ENCODE peak calls at places on chromosomes 4 and X, in five cellular contexts. One of them, this sample, is unnamed. For H3K9me3, the result is how much of the 10 kb centered on the place peaks cover.

GRCh38 chr4:30720021-30720655 is at the start of gene PCDH7:
- DNase-seq in A549: peak
- DNase-seq in MM.1S: no peak
- DNase-seq in uterus: peak
- DNase-seq in keratinocyte: no peak
- DNase-seq in this sample: no peak

GRCh38 chr4:20386906-20387305 is 135.2 kb downstream of the SLIT2 start:
- DNase-seq in A549: no peak
- DNase-seq in MM.1S: no peak
- DNase-seq in uterus: no peak
- DNase-seq in keratinocyte: no peak
- DNase-seq in this sample: no peak

GRCh38 chr4:145888393-145888792 is 50.2 kb downstream of the ZNF827 start:
- DNase-seq in A549: no peak
- DNase-seq in MM.1S: no peak
- DNase-seq in uterus: no peak
- DNase-seq in keratinocyte: no peak
- DNase-seq in this sample: no peak

GRCh38 chr4:81207793-81208192 is 7.2 kb downstream of the PRKG2 start:
- DNase-seq in A549: no peak
- DNase-seq in MM.1S: no peak
- DNase-seq in uterus: no peak
- DNase-seq in keratinocyte: no peak
- DNase-seq in this sample: no peak

GRCh38 chr4:24472514-24473308 is 111.6 kb downstream of the DHX15 start:
- DNase-seq in A549: peak
- DNase-seq in MM.1S: peak
- DNase-seq in uterus: peak
- DNase-seq in keratinocyte: no peak
- DNase-seq in this sample: peak

GRCh38 chr4:88831063-88831462 is 133.4 kb upstream of the NAP1L5 start:
- DNase-seq in A549: no peak
- DNase-seq in MM.1S: no peak
- DNase-seq in uterus: no peak
- DNase-seq in keratinocyte: no peak
- DNase-seq in this sample: no peak

GRCh38 chr4:120718979-120719566 is 203.5 kb downstream of the PRDM5 start:
- DNase-seq in A549: no peak
- DNase-seq in MM.1S: peak
- DNase-seq in uterus: peak
- DNase-seq in keratinocyte: no peak
- DNase-seq in this sample: no peak

GRCh38 chrX:106170318-106170717 is 2.2 kb downstream of the PWWP3B start:
- DNase-seq in A549: no peak
- DNase-seq in MM.1S: peak
- DNase-seq in uterus: no peak
- DNase-seq in keratinocyte: no peak
- DNase-seq in this sample: no peak

GRCh38 chr4:126727461-126727860 is 905.3 kb upstream of the INTU start:
- DNase-seq in A549: no peak
- DNase-seq in MM.1S: no peak
- DNase-seq in uterus: no peak
- DNase-seq in keratinocyte: peak
- DNase-seq in this sample: no peak

GRCh38 chrX:69306063-69306404 is 140.8 kb upstream of the PJA1 start:
- DNase-seq in A549: no peak
- DNase-seq in MM.1S: no peak
- DNase-seq in uterus: no peak
- DNase-seq in keratinocyte: no peak
- DNase-seq in this sample: no peak
- H3K9me3 ChIP-seq in A549: under half
- H3K9me3 ChIP-seq in MM.1S: under half
- H3K9me3 ChIP-seq in uterus: under half
- H3K9me3 ChIP-seq in keratinocyte: under half
- H3K9me3 ChIP-seq in this sample: under half

DNA sequence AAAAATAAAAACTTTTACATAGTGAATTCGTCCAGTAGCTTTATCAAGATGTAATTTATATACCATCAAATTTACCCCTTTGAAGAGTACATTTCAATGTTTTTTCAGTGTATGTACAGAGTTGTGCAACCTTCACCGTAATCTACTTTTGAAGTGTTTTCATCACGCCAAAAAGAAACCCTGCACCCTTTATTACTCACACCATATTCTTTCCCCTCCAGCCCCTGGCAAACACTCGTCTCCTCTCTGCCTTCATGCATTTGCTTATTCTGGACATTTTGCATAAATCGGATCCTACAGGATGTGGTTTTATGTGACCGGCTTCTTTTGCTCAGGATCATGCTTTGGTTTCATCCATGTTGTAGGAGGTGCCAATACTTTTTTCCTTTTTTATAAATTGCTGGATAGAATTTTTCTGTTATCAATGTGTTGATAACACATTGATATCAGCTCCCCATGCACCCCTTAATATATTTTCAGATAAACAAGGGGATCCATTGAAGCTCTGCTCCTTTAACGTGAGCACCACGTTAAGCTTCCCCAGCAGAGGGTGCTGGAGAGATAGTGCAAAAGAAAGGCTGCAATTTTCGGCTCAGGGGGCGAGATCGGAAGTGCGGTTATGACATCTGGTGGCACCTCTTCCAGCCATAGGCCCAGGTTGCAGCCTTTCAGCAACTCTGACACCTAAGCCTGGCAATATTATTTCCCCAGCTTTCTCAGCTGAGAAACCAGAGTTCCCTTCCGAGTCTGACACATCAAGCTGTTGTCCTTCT is 100.1 kb upstream of the VCX3B start:
- DNase-seq in A549: no peak
- DNase-seq in MM.1S: peak
- DNase-seq in uterus: no peak
- DNase-seq in keratinocyte: no peak
- DNase-seq in this sample: no peak
- TF ChIP-seq CTCF in A549: peak
- TF ChIP-seq CTCF in MM.1S: peak
- TF ChIP-seq CTCF in uterus: no peak
- TF ChIP-seq CTCF in keratinocyte: peak
- TF ChIP-seq CTCF in this sample: no peak

GRCh38 chr4:129063640-129064039 is 29.7 kb downstream of the SCLT1 start:
- DNase-seq in A549: no peak
- DNase-seq in MM.1S: no peak
- DNase-seq in uterus: no peak
- DNase-seq in keratinocyte: no peak
- DNase-seq in this sample: no peak

GRCh38 chr4:129062580-129062979 is 30.8 kb downstream of the SCLT1 start:
- DNase-seq in A549: no peak
- DNase-seq in MM.1S: no peak
- DNase-seq in uterus: no peak
- DNase-seq in keratinocyte: no peak
- DNase-seq in this sample: no peak

GRCh38 chr4:129059028-129059427 is 34.3 kb downstream of the SCLT1 start:
- DNase-seq in A549: no peak
- DNase-seq in MM.1S: no peak
- DNase-seq in uterus: no peak
- DNase-seq in keratinocyte: no peak
- DNase-seq in this sample: no peak

GRCh38 chr4:129064717-129065116 is 28.6 kb downstream of the SCLT1 start:
- DNase-seq in A549: no peak
- DNase-seq in MM.1S: no peak
- DNase-seq in uterus: no peak
- DNase-seq in keratinocyte: no peak
- DNase-seq in this sample: no peak
- H3K9me3 ChIP-seq in A549: under half
- H3K9me3 ChIP-seq in MM.1S: under half
- H3K9me3 ChIP-seq in uterus: under half
- H3K9me3 ChIP-seq in keratinocyte: under half
- H3K9me3 ChIP-seq in this sample: under half

GRCh38 chr4:67122029-67122428 is 423.3 kb downstream of the CENPC start:
- DNase-seq in A549: no peak
- DNase-seq in MM.1S: peak
- DNase-seq in uterus: no peak
- DNase-seq in keratinocyte: no peak
- DNase-seq in this sample: no peak
- TF ChIP-seq CTCF in A549: no peak
- TF ChIP-seq CTCF in MM.1S: peak
- TF ChIP-seq CTCF in uterus: no peak
- TF ChIP-seq CTCF in keratinocyte: peak
- TF ChIP-seq CTCF in this sample: no peak

DNA sequence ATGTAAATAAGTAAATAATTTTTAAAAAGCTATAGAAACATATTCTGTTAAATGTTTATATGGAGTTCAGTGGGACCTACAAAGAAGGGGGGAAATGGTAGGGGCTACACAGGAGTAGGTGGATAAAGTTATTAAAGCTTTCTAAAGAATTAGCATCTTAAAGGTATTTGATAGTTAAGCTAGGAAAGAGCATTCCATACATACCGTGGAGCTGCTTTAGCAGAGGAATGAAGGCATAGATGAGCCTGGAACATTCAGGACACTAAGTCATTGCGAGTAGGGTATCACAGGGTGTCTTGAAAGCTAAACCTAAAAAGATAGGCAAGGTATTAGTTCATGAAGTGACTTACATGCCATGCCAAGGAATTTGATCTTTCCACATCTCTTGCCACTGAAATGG is 60.4 kb downstream of the SLC10A6 start:
- DNase-seq in A549: no peak
- DNase-seq in MM.1S: no peak
- DNase-seq in uterus: no peak
- DNase-seq in keratinocyte: no peak
- DNase-seq in this sample: no peak
- H3K9me3 ChIP-seq in A549: under half
- H3K9me3 ChIP-seq in MM.1S: under half
- H3K9me3 ChIP-seq in uterus: under half
- H3K9me3 ChIP-seq in keratinocyte: under half
- H3K9me3 ChIP-seq in this sample: under half

GRCh38 chr4:55437356-55437796 is 41.6 kb downstream of the TMEM165 start:
- DNase-seq in A549: no peak
- DNase-seq in MM.1S: no peak
- DNase-seq in uterus: no peak
- DNase-seq in keratinocyte: no peak
- DNase-seq in this sample: no peak

GRCh38 chr4:55437823-55438222 is 42.1 kb downstream of the TMEM165 start:
- DNase-seq in A549: no peak
- DNase-seq in MM.1S: no peak
- DNase-seq in uterus: no peak
- DNase-seq in keratinocyte: no peak
- DNase-seq in this sample: no peak

GRCh38 chr4:55438314-55438713 is 42.6 kb downstream of the TMEM165 start:
- DNase-seq in A549: no peak
- DNase-seq in MM.1S: no peak
- DNase-seq in uterus: no peak
- DNase-seq in keratinocyte: no peak
- DNase-seq in this sample: no peak

GRCh38 chr4:55431710-55432336 is 36.1 kb downstream of the TMEM165 start:
- DNase-seq in A549: no peak
- DNase-seq in MM.1S: no peak
- DNase-seq in uterus: no peak
- DNase-seq in keratinocyte: no peak
- DNase-seq in this sample: no peak

DNA sequence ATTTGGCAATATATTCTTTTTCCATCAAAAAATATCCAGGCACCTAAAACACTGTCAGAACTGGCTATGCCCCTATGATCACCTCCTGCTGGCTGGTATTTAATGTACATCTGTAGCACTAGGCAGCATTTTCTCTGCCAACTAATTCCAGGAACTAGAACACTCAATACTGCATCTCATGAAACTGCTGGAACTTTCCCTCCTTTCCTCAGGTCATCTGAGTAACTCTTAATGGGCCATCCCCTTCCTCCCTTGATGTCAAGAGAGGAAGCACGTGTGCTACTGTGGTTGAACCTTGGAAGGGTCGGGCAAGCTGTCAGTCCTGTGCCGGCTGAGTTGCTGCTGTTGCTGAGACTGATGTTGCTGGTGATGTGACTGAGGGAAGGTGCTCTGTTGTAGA is 39.4 kb downstream of the TMEM165 start:
- DNase-seq in A549: no peak
- DNase-seq in MM.1S: no peak
- DNase-seq in uterus: no peak
- DNase-seq in keratinocyte: no peak
- DNase-seq in this sample: no peak
- TF ChIP-seq CTCF in A549: no peak
- TF ChIP-seq CTCF in MM.1S: peak
- TF ChIP-seq CTCF in uterus: peak
- TF ChIP-seq CTCF in keratinocyte: no peak
- TF ChIP-seq CTCF in this sample: peak

DNA sequence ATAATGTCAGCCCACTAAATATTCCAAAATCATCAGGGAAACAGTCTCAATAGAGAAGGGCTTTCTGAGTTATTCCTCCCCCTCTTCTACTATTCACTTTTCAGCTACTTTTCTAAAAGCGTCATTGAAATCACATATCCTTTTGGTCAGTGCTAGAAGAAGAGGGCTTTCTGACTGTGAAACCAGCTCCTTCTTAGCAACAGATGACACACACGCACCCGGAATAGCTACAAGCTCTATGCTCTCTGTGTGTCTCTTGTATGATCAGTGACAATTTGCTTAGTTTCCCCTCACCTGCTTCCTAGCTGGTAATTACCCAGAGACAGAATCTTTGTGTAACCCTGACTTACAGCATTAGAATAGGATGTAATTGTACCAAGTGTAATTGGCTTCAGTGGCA is 268.2 kb upstream of the SLITRK2 start:
- DNase-seq in A549: no peak
- DNase-seq in MM.1S: no peak
- DNase-seq in uterus: no peak
- DNase-seq in keratinocyte: no peak
- DNase-seq in this sample: no peak
- H3K9me3 ChIP-seq in A549: under half
- H3K9me3 ChIP-seq in MM.1S: under half
- H3K9me3 ChIP-seq in uterus: under half
- H3K9me3 ChIP-seq in keratinocyte: under half
- H3K9me3 ChIP-seq in this sample: under half